ENCODE peak calls at places on chromosomes 3 and 15, in five cellular contexts. One of them, this sample, is unnamed.
A peak's percentile ranks its signal among the peaks of the same experiment; 100 is the strongest.

GRCh38 chr15:95663156-95663831 is 667.2 kb upstream of the NR2F2 start:
- DNase-seq in cerebellum: no peak
- DNase-seq in CD4-positive, alpha-beta T cell: no peak
- DNase-seq in iris pigment epithelial cell: peak; percentile 77
- DNase-seq in activated CD8-positive, alpha-beta memory T cell treated with anti-CD3 and anti-CD28 coated beads for 48 hours: no peak
- DNase-seq in this sample: no peak

GRCh38 chr3:38124324-38125122 is 12.4 kb downstream of the ACAA1 start:
- DNase-seq in cerebellum: no peak
- DNase-seq in CD4-positive, alpha-beta T cell: no peak
- DNase-seq in iris pigment epithelial cell: no peak
- DNase-seq in activated CD8-positive, alpha-beta memory T cell treated with anti-CD3 and anti-CD28 coated beads for 48 hours: no peak
- DNase-seq in this sample: no peak

GRCh38 chr15:101039461-101039860 is 120.3 kb downstream of the LRRK1 start:
- DNase-seq in cerebellum: no peak
- DNase-seq in CD4-positive, alpha-beta T cell: no peak
- DNase-seq in iris pigment epithelial cell: peak; percentile 85
- DNase-seq in activated CD8-positive, alpha-beta memory T cell treated with anti-CD3 and anti-CD28 coated beads for 48 hours: no peak
- DNase-seq in this sample: no peak

GRCh38 chr3:99559196-99559595 is 79.2 kb upstream of the COL8A1 start:
- DNase-seq in cerebellum: no peak
- DNase-seq in CD4-positive, alpha-beta T cell: no peak
- DNase-seq in iris pigment epithelial cell: no peak
- DNase-seq in activated CD8-positive, alpha-beta memory T cell treated with anti-CD3 and anti-CD28 coated beads for 48 hours: no peak
- DNase-seq in this sample: no peak

GRCh38 chr3:17629400-17629799 is 113.0 kb downstream of the TBC1D5 start:
- DNase-seq in cerebellum: no peak
- DNase-seq in CD4-positive, alpha-beta T cell: no peak
- DNase-seq in iris pigment epithelial cell: peak; percentile 51
- DNase-seq in activated CD8-positive, alpha-beta memory T cell treated with anti-CD3 and anti-CD28 coated beads for 48 hours: no peak
- DNase-seq in this sample: no peak

GRCh38 chr3:39426321-39426720 is 19.8 kb downstream of the RPSA start:
- DNase-seq in cerebellum: no peak
- DNase-seq in CD4-positive, alpha-beta T cell: no peak
- DNase-seq in iris pigment epithelial cell: no peak
- DNase-seq in activated CD8-positive, alpha-beta memory T cell treated with anti-CD3 and anti-CD28 coated beads for 48 hours: no peak
- DNase-seq in this sample: no peak

GRCh38 chr3:3154879-3155610 is 24.4 kb downstream of the CRBN start:
- DNase-seq in cerebellum: no peak
- DNase-seq in CD4-positive, alpha-beta T cell: no peak
- DNase-seq in iris pigment epithelial cell: no peak
- DNase-seq in activated CD8-positive, alpha-beta memory T cell treated with anti-CD3 and anti-CD28 coated beads for 48 hours: no peak
- DNase-seq in this sample: no peak

GRCh38 chr3:33032937-33033336 is 64.0 kb downstream of the GLB1 start:
- DNase-seq in cerebellum: no peak
- DNase-seq in CD4-positive, alpha-beta T cell: no peak
- DNase-seq in iris pigment epithelial cell: peak; percentile 13
- DNase-seq in activated CD8-positive, alpha-beta memory T cell treated with anti-CD3 and anti-CD28 coated beads for 48 hours: no peak
- DNase-seq in this sample: no peak

GRCh38 chr3:56467801-56468183 is 475 bp downstream of the ERC2 start:
- DNase-seq in cerebellum: peak; percentile 25
- DNase-seq in CD4-positive, alpha-beta T cell: no peak
- DNase-seq in iris pigment epithelial cell: no peak
- DNase-seq in activated CD8-positive, alpha-beta memory T cell treated with anti-CD3 and anti-CD28 coated beads for 48 hours: no peak
- DNase-seq in this sample: no peak

GRCh38 chr15:90660195-90660995 is 56.8 kb upstream of the BLM start:
- DNase-seq in cerebellum: peak; percentile 58
- DNase-seq in CD4-positive, alpha-beta T cell: peak; percentile 38
- DNase-seq in iris pigment epithelial cell: peak; percentile 93
- DNase-seq in activated CD8-positive, alpha-beta memory T cell treated with anti-CD3 and anti-CD28 coated beads for 48 hours: no peak
- DNase-seq in this sample: peak; percentile 32